ENCODE peak calls at places on chromosome 15, in ten cellular contexts. N is stomach; J is A673; K is neuronal stem cell; S is small intestine; X is left lung; P is left ventricle myocardium inferior; Y is CD4-positive, CD25-positive, alpha-beta regulatory T cell; D is GM06990; W is psoas muscle. B is an unnamed sample.
A peak's percentile ranks its signal among the peaks of the same experiment; 100 is the strongest.

GRCh38 chr15:28901987-28902745 is 16.4 kb downstream of the APBA2 start:
- DNase-seq in N (no peak), X (peak; percentile 21), K (no peak), W (no peak), Y (no peak), D (no peak), J (no peak), S (no peak), P (no peak), B (peak; percentile 27)

GRCh38 chr15:78046796-78047341 is 30.6 kb downstream of the TBC1D2B start:
- DNase-seq in D (no peak), S (peak; percentile 49), Y (no peak), P (no peak), X (no peak), N (peak; percentile 36), W (no peak), J (no peak), K (no peak), B (no peak)

GRCh38 chr15:58742022-58742421 is 7.5 kb downstream of the ADAM10 start:
- DNase-seq in K (no peak), W (no peak), S (no peak), N (no peak), J (no peak), Y (no peak), X (no peak), P (no peak), D (no peak), B (no peak)

GRCh38 chr15:60975203-60975602 is 253.9 kb downstream of the RORA start:
- DNase-seq in W (no peak), S (no peak), D (no peak), K (no peak), N (no peak), X (no peak), J (no peak), P (peak; percentile 18), Y (no peak), B (no peak)

GRCh38 chr15:97224191-97224641 is 736.3 kb upstream of the ARRDC4 start:
- DNase-seq in P (no peak), N (no peak), S (no peak), Y (no peak), K (no peak), J (no peak), W (peak; percentile 40), X (no peak), D (peak; percentile 0), B (no peak)

GRCh38 chr15:43091859-43092258 is 14.0 kb downstream of the UBR1 start:
- DNase-seq in Y (no peak), X (no peak), N (no peak), W (no peak), D (no peak), K (no peak), S (no peak), J (no peak), P (no peak), B (no peak)

GRCh38 chr15:28043625-28044520 is 55.2 kb downstream of the OCA2 start:
- DNase-seq in S (peak; percentile 2), J (no peak), K (no peak), Y (no peak), N (no peak), D (no peak), P (no peak), W (no peak), X (no peak), B (no peak)

GRCh38 chr15:32767236-32767635 is 49.4 kb downstream of the GREM1 start:
- DNase-seq in S (no peak), Y (no peak), X (no peak), J (no peak), N (no peak), D (no peak), P (no peak), W (no peak), K (no peak), B (no peak)

GRCh38 chr15:34810455-34811146 is 15.3 kb upstream of the ACTC1 start:
- DNase-seq in N (no peak), P (no peak), J (no peak), Y (no peak), W (no peak), D (no peak), S (no peak), K (no peak), X (no peak), B (no peak)

GRCh38 chr15:63111481-63111880 is 10.2 kb upstream of the LACTB start:
- DNase-seq in K (no peak), P (no peak), J (no peak), S (no peak), D (no peak), N (no peak), Y (no peak), X (no peak), W (no peak), B (peak; percentile 32)

GRCh38 chr15:46014532-46014931 is 379.7 kb downstream of the SQOR start:
- DNase-seq in W (no peak), K (no peak), N (no peak), D (no peak), P (no peak), Y (no peak), X (no peak), J (no peak), S (no peak), B (no peak)

GRCh38 chr15:55909036-55909811 is 84.2 kb downstream of the NEDD4 start:
- DNase-seq in N (no peak), P (no peak), K (no peak), S (no peak), X (no peak), J (no peak), Y (no peak), D (no peak), W (peak; percentile 76), B (peak; percentile 39)

GRCh38 chr15:60594071-60594470 is 115.1 kb upstream of the ICE2 start:
- DNase-seq in D (no peak), J (no peak), S (no peak), Y (no peak), P (no peak), K (no peak), W (no peak), N (no peak), X (no peak), B (no peak)

GRCh38 chr15:66152650-66153049 is 100.9 kb downstream of the MEGF11 start:
- DNase-seq in D (no peak), K (no peak), J (no peak), N (no peak), X (no peak), S (no peak), W (no peak), Y (no peak), P (no peak), B (no peak)

GRCh38 chr15:42084465-42085235 is 9.7 kb downstream of the PLA2G4D start:
- DNase-seq in K (peak; percentile 65), J (peak; percentile 45), S (peak; percentile 72), N (peak; percentile 81), W (peak; percentile 82), Y (peak; percentile 24), D (peak; percentile 57), X (peak; percentile 76), P (peak; percentile 54), B (peak; percentile 86)

GRCh38 chr15:67195305-67195704 is 59.2 kb downstream of the AAGAB start:
- DNase-seq in J (no peak), W (no peak), X (no peak), N (no peak), P (no peak), Y (no peak), S (no peak), K (no peak), D (no peak), B (no peak)
- H3K36me3 ChIP-seq in J (peaks cover 14% of the 10 kb centered on the region), W (peaks cover 25% of the 10 kb centered on the region), X (no peaks in the 10 kb centered on the region), N (peaks cover 30% of the 10 kb centered on the region), P (peaks cover 24% of the 10 kb centered on the region), Y (peaks cover 35% of the 10 kb centered on the region), S (peaks cover 4% of the 10 kb centered on the region), K (peaks cover 8% of the 10 kb centered on the region), D (peaks cover 11% of the 10 kb centered on the region), B (peaks cover 28% of the 10 kb centered on the region)

DNA sequence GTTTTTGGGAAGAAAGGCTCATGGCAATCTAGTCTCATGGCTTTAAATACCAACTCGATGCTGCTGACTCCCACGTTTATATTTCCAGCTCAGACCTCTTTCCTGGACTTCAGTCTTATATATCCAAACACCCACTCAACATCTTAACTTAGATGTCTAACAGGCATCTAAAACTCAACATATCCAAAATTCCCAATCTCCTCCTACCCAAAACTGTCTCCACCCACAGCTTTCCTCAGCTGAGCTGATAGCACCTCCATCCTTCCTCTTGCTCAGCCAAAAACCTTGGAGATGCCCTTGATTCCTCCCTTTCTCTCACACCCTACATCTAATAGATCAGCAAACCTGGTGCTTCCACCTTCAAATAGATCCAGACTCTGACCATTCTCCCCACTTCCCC is 202.5 kb downstream of the TLE3 start:
- DNase-seq in K (no peak), S (no peak), D (no peak), J (no peak), P (no peak), W (no peak), Y (no peak), N (no peak), X (no peak), B (no peak)
- H3K27me3 ChIP-seq in K (peaks cover 41% of the 10 kb centered on the region), S (no peaks in the 10 kb centered on the region), D (peaks cover 2% of the 10 kb centered on the region), J (no peaks in the 10 kb centered on the region), P (peaks cover 83% of the 10 kb centered on the region), W (peaks cover 2% of the 10 kb centered on the region), Y (no peaks in the 10 kb centered on the region), N (no peaks in the 10 kb centered on the region), X (peaks cover 12% of the 10 kb centered on the region), B (peaks cover 6% of the 10 kb centered on the region)

DNA sequence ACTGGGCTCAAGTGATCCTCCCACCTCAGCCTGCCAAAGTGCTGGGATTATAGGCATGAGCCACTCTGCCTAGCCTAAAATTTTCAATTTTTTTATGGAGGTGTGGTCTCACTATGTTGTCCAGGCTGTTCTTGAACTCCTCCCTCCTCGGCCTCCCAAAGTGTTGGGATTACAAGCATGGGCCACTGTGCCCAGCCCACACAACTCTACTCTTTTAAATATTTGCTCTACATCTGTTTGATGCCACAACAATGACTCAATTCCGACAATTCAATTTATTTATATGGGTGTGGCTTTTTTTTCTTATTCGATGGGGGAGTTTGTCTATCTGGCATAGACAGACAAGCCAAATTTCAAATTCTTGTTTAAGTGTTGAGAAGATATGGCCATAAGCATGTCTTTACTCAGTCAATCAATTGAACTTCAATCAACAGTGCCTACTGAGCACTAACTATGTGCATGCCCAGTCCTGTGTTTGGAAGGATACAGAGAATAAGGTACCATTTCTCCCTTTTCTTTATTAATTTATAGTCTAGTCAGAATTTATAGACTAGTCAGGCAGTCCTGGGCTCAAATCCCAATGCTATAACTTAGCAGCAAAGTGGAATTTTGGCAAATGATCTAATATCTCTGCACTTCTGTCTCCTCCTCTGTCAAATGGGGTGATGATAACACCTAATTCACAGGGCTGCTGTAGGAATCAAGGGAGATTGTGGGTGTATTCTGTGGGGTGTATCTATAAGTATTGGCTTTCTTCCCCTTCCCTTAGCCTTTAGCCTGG is 54.6 kb upstream of the PIAS1 start:
- DNase-seq in J (no peak), X (no peak), K (no peak), D (no peak), N (no peak), Y (no peak), W (no peak), S (no peak), P (no peak), B (no peak)
- H3K36me3 ChIP-seq in J (no peaks in the 10 kb centered on the region), X (no peaks in the 10 kb centered on the region), K (no peaks in the 10 kb centered on the region), D (no peaks in the 10 kb centered on the region), N (no peaks in the 10 kb centered on the region), Y (no peaks in the 10 kb centered on the region), W (no peaks in the 10 kb centered on the region), S (no peaks in the 10 kb centered on the region), P (no peaks in the 10 kb centered on the region), B (no peaks in the 10 kb centered on the region)

DNA sequence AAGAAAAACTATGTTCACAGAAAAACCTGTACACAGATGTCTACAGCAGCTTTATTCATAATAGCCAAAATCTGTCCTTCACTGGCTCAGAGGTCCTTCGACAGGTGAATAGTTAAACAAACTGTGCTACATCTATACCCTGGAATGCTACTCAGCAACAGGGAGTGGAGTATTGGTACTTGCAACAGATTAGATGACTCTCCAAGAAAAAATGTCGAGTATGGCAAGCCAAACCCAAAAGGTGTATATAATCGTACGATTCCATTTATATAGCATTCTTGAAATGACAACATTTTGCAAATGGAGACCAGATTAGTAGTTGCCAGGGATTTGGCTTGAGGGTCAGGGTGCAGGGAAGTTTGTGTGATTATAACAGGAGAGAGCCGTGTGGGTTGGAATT is 22.4 kb upstream of the RGMA start:
- DNase-seq in J (no peak), P (no peak), W (no peak), K (no peak), S (no peak), N (no peak), Y (no peak), X (no peak), D (no peak), B (no peak)
- H3K27me3 ChIP-seq in J (no peaks in the 10 kb centered on the region), P (peaks cover 55% of the 10 kb centered on the region), W (no peaks in the 10 kb centered on the region), K (no peaks in the 10 kb centered on the region), S (no peaks in the 10 kb centered on the region), N (peaks cover 40% of the 10 kb centered on the region), Y (peaks cover 17% of the 10 kb centered on the region), X (peaks cover 59% of the 10 kb centered on the region), D (no peaks in the 10 kb centered on the region), B (no peaks in the 10 kb centered on the region)